ENCODE peak calls at places on chromosome 19, in ten cellular contexts. K is mesothelial cell of epicardium, V is neural crest cell, R is right atrium auricular region, E is fibroblast of pulmonary artery, O is fibroblast of the aortic adventitia, W is fibroblast of lung, Z is neural progenitor cell, U is astrocyte of the spinal cord, S is dorsolateral prefrontal cortex. C is an unnamed sample.

GRCh38 chr19:53980553-53981407 is 10.7 kb upstream of the CACNG6 start:
- DNase-seq in K (no peak), V (no peak), R (no peak), E (peak), O (peak), W (peak), Z (peak), U (peak), S (peak), C (no peak)

GRCh38 chr19:17339088-17339741 is 1.9 kb downstream of the GTPBP3 start:
- DNase-seq in K (no peak), V (no peak), R (no peak), E (no peak), O (no peak), W (no peak), Z (no peak), U (no peak), S (no peak), C (no peak)

GRCh38 chr19:40445006-40445312 is 824 bp upstream of the SERTAD3 start:
- DNase-seq in K (no peak), V (no peak), R (no peak), E (no peak), O (no peak), W (no peak), Z (no peak), U (no peak), S (no peak), C (no peak)

GRCh38 chr19:53037101-53038097 is 7.1 kb upstream of the ERVV-2 start:
- DNase-seq in K (peak), V (peak), R (no peak), E (peak), O (peak), W (peak), Z (peak), U (peak), S (no peak), C (peak)

GRCh38 chr19:41998246-41999020 is 4.4 kb upstream of the ATP1A3 start:
- DNase-seq in K (peak), V (peak), R (no peak), E (peak), O (peak), W (peak), Z (peak), U (no peak), S (peak), C (no peak)

GRCh38 chr19:1407662-1408299 is 395 bp downstream of the DAZAP1 start:
- DNase-seq in K (no peak), V (no peak), R (no peak), E (no peak), O (no peak), W (no peak), Z (no peak), U (no peak), S (no peak), C (peak)

GRCh38 chr19:6087074-6087506 is 23.2 kb downstream of the RFX2 start:
- DNase-seq in K (no peak), V (no peak), R (no peak), E (no peak), O (no peak), W (no peak), Z (peak), U (no peak), S (no peak), C (no peak)

GRCh38 chr19:55625004-55625326 is 599 bp upstream of the ZNF784 start:
- DNase-seq in K (no peak), V (no peak), R (no peak), E (no peak), O (no peak), W (no peak), Z (no peak), U (no peak), S (no peak), C (peak)

GRCh38 chr19:31127132-31127967 is 221.9 kb downstream of the TSHZ3 start:
- DNase-seq in K (no peak), V (no peak), R (no peak), E (peak), O (peak), W (peak), Z (no peak), U (peak), S (no peak), C (no peak)

GRCh38 chr19:325173-325936 is 19.2 kb downstream of the MIER2 start:
- DNase-seq in K (no peak), V (no peak), R (no peak), E (no peak), O (no peak), W (no peak), Z (no peak), U (no peak), S (no peak), C (no peak)

GRCh38 chr19:1445932-1446712 is 3.8 kb upstream of the APC2 start:
- DNase-seq in K (peak), V (peak), R (no peak), E (no peak), O (no peak), W (no peak), Z (peak), U (no peak), S (peak), C (peak)

GRCh38 chr19:3712663-3713531 is 4.7 kb downstream of the TJP3 start:
- DNase-seq in K (no peak), V (no peak), R (no peak), E (no peak), O (peak), W (no peak), Z (no peak), U (no peak), S (no peak), C (peak)

GRCh38 chr19:48170817-48171347 is 402 bp downstream of the ZSWIM9 start:
- DNase-seq in K (no peak), V (no peak), R (no peak), E (no peak), O (no peak), W (no peak), Z (peak), U (no peak), S (no peak), C (peak)

GRCh38 chr19:49570997-49571676 is 9.2 kb downstream of the NOSIP start:
- DNase-seq in K (no peak), V (no peak), R (no peak), E (no peak), O (no peak), W (no peak), Z (peak), U (no peak), S (no peak), C (no peak)

GRCh38 chr19:4467835-4468234 is 4.3 kb upstream of the HDGFL2 start:
- DNase-seq in K (no peak), V (no peak), R (no peak), E (no peak), O (no peak), W (no peak), Z (no peak), U (no peak), S (no peak), C (no peak)

GRCh38 chr19:52492991-52493470 is 34.4 kb upstream of the ZNF808 start:
- DNase-seq in K (peak), V (peak), R (no peak), E (no peak), O (no peak), W (no peak), Z (peak), U (no peak), S (no peak), C (no peak)

GRCh38 chr19:51702103-51702753 is 9.1 kb downstream of the SPACA6 start:
- DNase-seq in K (peak), V (no peak), R (peak), E (peak), O (peak), W (peak), Z (peak), U (peak), S (peak), C (peak)

GRCh38 chr19:41997851-41998229 is 3.8 kb upstream of the ATP1A3 start:
- DNase-seq in K (no peak), V (no peak), R (no peak), E (no peak), O (no peak), W (no peak), Z (no peak), U (no peak), S (peak), C (no peak)

GRCh38 chr19:29417048-29417447 is 108.7 kb upstream of the VSTM2B start:
- DNase-seq in K (no peak), V (no peak), R (no peak), E (no peak), O (no peak), W (no peak), Z (no peak), U (no peak), S (no peak), C (no peak)

GRCh38 chr19:56119585-56119978 is 1.5 kb downstream of the ZNF787 start:
- DNase-seq in K (no peak), V (no peak), R (no peak), E (no peak), O (peak), W (peak), Z (no peak), U (no peak), S (no peak), C (peak)

GRCh38 chr19:47714339-47714738 is 1.1 kb downstream of the EHD2 start:
- DNase-seq in K (no peak), V (no peak), R (no peak), E (peak), O (no peak), W (no peak), Z (no peak), U (no peak), S (no peak), C (no peak)

GRCh38 chr19:11598103-11598483 is 810 bp downstream of the ZNF627 start:
- DNase-seq in K (no peak), V (no peak), R (no peak), E (peak), O (peak), W (no peak), Z (no peak), U (no peak), S (no peak), C (no peak)

GRCh38 chr19:1373042-1373533 is 10.6 kb upstream of the NDUFS7 start:
- DNase-seq in K (no peak), V (no peak), R (no peak), E (no peak), O (no peak), W (no peak), Z (no peak), U (no peak), S (no peak), C (peak)

GRCh38 chr19:4889034-4889825 is 13.5 kb downstream of the ARRDC5 start:
- DNase-seq in K (no peak), V (no peak), R (no peak), E (peak), O (peak), W (peak), Z (no peak), U (peak), S (no peak), C (no peak)

GRCh38 chr19:40695881-40696280 is 5.4 kb upstream of the NUMBL start:
- DNase-seq in K (no peak), V (no peak), R (no peak), E (no peak), O (no peak), W (no peak), Z (no peak), U (no peak), S (no peak), C (no peak)

GRCh38 chr19:31693870-31694269 is 344.6 kb upstream of the TSHZ3 start:
- DNase-seq in K (no peak), V (no peak), R (peak), E (no peak), O (no peak), W (no peak), Z (no peak), U (no peak), S (no peak), C (no peak)

GRCh38 chr19:40567750-40568494 is 8.8 kb upstream of the SHKBP1 start:
- DNase-seq in K (no peak), V (no peak), R (no peak), E (no peak), O (no peak), W (peak), Z (peak), U (no peak), S (no peak), C (no peak)

GRCh38 chr19:7540761-7541480 is 5.4 kb downstream of the PNPLA6 start:
- DNase-seq in K (no peak), V (no peak), R (no peak), E (peak), O (no peak), W (peak), Z (peak), U (peak), S (no peak), C (no peak)

DNA sequence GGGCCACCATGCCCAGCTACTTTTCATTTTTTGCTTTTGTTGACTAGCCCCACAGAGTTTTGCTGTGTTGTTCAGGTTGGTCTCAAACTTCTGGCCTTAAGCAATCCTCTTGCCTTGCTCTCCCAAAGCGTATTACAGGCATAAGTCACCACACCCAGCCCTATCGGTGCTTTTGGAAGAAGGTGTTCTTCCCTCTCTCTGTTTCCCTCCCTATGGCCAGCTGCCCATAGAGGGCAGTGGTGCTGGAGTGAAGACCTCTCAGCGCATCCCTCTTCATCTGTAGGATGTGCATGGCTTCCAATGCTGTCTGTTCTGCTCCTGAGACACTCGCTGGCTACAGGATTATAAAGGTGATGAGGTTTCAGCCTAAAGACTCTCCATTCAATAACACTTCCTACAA is 1.3 kb upstream of the CD22 start:
- DNase-seq in K (no peak), V (no peak), R (no peak), E (no peak), O (no peak), W (no peak), Z (peak), U (no peak), S (no peak), C (peak)
- TF ChIP-seq CTCF in K (no peak), V (peak), R (no peak), E (peak), O (no peak), W (peak), Z (peak), U (peak), S (no peak), C (no peak)

GRCh38 chr19:36916991-36917390 is 859 bp downstream of the ZNF568 start:
- DNase-seq in K (no peak), V (no peak), R (no peak), E (peak), O (peak), W (peak), Z (peak), U (peak), S (peak), C (no peak)

GRCh38 chr19:36918090-36918489 is 2.0 kb downstream of the ZNF568 start:
- DNase-seq in K (no peak), V (no peak), R (no peak), E (no peak), O (no peak), W (no peak), Z (no peak), U (no peak), S (no peak), C (no peak)

DNA sequence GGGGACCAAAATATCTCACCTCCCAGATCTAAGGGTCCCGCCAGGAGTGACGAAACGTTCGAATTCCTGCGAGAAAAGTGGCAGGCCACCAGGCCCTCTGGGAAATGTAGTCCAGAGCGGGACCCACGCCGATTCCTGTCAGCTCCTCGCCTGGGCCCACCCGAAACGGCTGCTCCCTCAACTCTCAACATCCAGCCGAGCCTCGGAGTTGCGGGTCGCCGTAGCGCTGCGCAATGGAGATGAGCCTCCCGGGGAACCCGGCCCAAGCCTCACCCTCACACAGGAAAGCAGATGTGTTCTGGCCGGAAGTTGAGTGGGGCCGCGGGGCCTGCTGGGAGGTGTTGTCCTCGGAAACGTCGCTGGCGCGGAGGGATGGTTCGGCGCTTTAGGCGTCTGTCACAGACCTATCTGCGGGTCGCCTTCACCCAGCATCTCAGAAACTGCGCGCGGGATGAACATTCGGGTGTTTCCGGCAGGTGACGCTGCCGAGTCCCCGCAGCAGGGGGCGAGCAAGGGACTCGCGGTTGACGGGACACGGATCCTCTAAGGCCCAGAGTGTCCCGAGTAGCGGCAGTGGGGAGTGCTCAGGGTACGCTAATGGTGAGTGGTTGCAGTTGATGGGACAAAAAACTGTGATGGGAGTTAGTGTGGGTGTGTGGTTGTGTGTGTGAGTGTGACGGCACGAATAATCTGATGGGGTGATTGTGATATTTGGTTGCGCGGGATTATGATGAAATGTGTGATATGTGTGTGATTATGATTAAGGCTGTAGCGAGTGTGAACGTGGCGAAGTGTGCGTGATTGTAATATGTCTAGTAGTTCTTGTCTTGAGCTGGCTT is at the start of the genes ZNF568 and ZNF829:
- DNase-seq in K (peak), V (peak), R (peak), E (peak), O (peak), W (peak), Z (peak), U (peak), S (peak), C (peak)
- TF ChIP-seq CTCF in K (peak), V (peak), R (peak), E (peak), O (peak), W (peak), Z (peak), U (peak), S (peak), C (peak)

GRCh38 chr19:35556025-35556590 is 7.3 kb downstream of the ATP4A start:
- DNase-seq in K (no peak), V (no peak), R (no peak), E (no peak), O (no peak), W (no peak), Z (no peak), U (no peak), S (no peak), C (no peak)

GRCh38 chr19:35556846-35557538 is 6.5 kb downstream of the ATP4A start:
- DNase-seq in K (no peak), V (no peak), R (no peak), E (no peak), O (no peak), W (no peak), Z (no peak), U (no peak), S (no peak), C (no peak)

GRCh38 chr19:35553385-35554000 is 8.1 kb downstream of the TMEM147 start:
- DNase-seq in K (no peak), V (no peak), R (no peak), E (no peak), O (no peak), W (no peak), Z (no peak), U (no peak), S (no peak), C (no peak)

GRCh38 chr19:35554076-35554475 is 8.7 kb downstream of the TMEM147 start:
- DNase-seq in K (no peak), V (no peak), R (no peak), E (no peak), O (no peak), W (no peak), Z (no peak), U (no peak), S (no peak), C (no peak)

GRCh38 chr19:35555301-35556005 is 8.0 kb downstream of the ATP4A start:
- DNase-seq in K (no peak), V (no peak), R (no peak), E (peak), O (peak), W (peak), Z (peak), U (peak), S (no peak), C (no peak)
- TF ChIP-seq CTCF in K (peak), V (peak), R (no peak), E (peak), O (peak), W (peak), Z (peak), U (peak), S (no peak), C (no peak)

DNA sequence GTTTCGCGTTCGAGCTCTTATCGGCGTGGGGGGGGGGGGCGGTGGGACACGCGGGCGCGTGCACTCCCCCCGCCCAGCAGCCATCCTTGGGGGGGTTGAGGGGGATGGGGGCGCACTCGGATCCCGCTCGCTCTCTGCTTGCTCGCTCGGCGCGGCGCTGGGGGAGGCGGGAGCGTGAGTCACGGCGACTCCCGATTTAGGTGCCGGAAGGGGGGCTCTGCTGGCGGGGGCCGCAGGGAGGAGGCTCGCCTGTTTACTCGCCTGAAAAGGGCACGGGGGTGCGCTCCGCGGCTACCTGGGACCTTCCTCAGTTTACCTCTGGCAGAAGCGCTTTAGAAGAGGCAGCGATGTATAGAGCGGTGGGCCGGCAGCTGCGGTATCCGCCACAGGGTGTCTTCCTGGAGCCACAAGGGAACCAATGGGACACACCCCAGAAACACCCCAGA is 1.1 kb upstream of the PDE4A start:
- DNase-seq in K (no peak), V (no peak), R (no peak), E (no peak), O (no peak), W (peak), Z (peak), U (no peak), S (peak), C (no peak)
- TF ChIP-seq CTCF in K (no peak), V (no peak), R (no peak), E (no peak), O (no peak), W (no peak), Z (no peak), U (no peak), S (no peak), C (no peak)

DNA sequence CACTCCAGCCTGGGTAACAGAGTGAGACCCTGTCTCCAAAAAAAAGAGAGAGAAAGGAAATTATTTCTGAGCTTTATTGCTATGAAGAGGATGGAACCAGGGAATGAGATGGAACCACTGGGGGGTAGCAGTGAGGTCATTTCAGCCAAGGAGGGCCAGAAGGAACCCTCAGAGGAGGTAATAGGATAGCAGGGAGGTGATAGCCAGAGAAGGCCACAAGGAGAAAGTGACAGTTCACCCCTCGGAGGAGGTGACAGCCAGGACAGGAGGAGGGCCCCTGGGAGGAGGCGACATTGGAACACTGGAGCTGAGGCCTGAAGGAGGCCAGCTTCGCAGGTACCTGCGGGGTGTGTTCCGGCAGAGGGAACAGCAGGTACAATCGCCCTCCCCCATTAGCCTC is 695 bp upstream of the PGPEP1 start:
- DNase-seq in K (no peak), V (no peak), R (no peak), E (peak), O (peak), W (no peak), Z (peak), U (no peak), S (no peak), C (no peak)
- TF ChIP-seq CTCF in K (no peak), V (peak), R (no peak), E (peak), O (peak), W (peak), Z (peak), U (peak), S (peak), C (no peak)

C was measured in left lung.